ENCODE peak calls at places on chromosomes 6 and 20, in nine cellular contexts. Y is IMR-90, T is SK-N-SH, F is astrocyte, N is fibroblast of lung, C is DND-41, D is kidney, Q is HCT116, P is mesenchymal stem cell. W is an unnamed sample. For H3K36me3, the result is how much of the 10 kb centered on the place peaks cover.

GRCh38 chr6:139944131-139944530 is 569.7 kb upstream of the CITED2 start:
- DNase-seq in T (no peak), Y (no peak), D (no peak), N (no peak), C (no peak), F (no peak), P (no peak), Q (no peak), W (no peak)

GRCh38 chr20:20888273-20888656 is 175.8 kb upstream of the RALGAPA2 start:
- DNase-seq in C (no peak), F (no peak), T (no peak), D (no peak), P (no peak), Q (no peak), N (no peak), Y (no peak), W (no peak)

GRCh38 chr20:63082308-63082938 is 75.7 kb upstream of the BHLHE23 start:
- DNase-seq in Q (no peak), D (peak), Y (peak), T (no peak), F (no peak), P (no peak), N (peak), C (peak), W (peak)

GRCh38 chr20:63159826-63160640 is 55.9 kb downstream of the YTHDF1 start:
- DNase-seq in T (no peak), D (peak), P (no peak), Q (no peak), F (no peak), N (no peak), C (no peak), Y (no peak), W (no peak)

GRCh38 chr6:20333870-20334269 is 67.8 kb upstream of the E2F3 start:
- DNase-seq in P (no peak), Q (no peak), D (no peak), C (no peak), N (no peak), T (no peak), F (no peak), Y (no peak), W (no peak)

GRCh38 chr20:54223751-54224150 is 15.9 kb downstream of the PFDN4 start:
- DNase-seq in P (no peak), N (no peak), T (no peak), F (no peak), C (no peak), Y (no peak), Q (no peak), D (no peak), W (peak)

GRCh38 chr20:3613821-3614440 is 49.3 kb downstream of the GFRA4 start:
- DNase-seq in D (no peak), P (no peak), Y (peak), Q (no peak), F (no peak), T (no peak), C (no peak), N (peak), W (peak)

GRCh38 chr6:125781307-125781868 is 9.4 kb upstream of the NCOA7 start:
- DNase-seq in N (peak), C (no peak), Q (no peak), F (peak), D (no peak), T (peak), Y (peak), P (no peak), W (peak)

GRCh38 chr6:11439017-11439420 is 98.5 kb upstream of the TMEM170B start:
- DNase-seq in T (no peak), F (no peak), Y (no peak), D (no peak), P (no peak), C (no peak), Q (no peak), N (no peak), W (no peak)

GRCh38 chr20:5887386-5887785 is 62.9 kb downstream of the TRMT6 start:
- DNase-seq in Y (no peak), D (no peak), T (no peak), N (no peak), F (no peak), Q (no peak), P (no peak), C (no peak), W (no peak)

GRCh38 chr6:45838486-45838885 is 177.2 kb downstream of the CLIC5 start:
- DNase-seq in C (peak), D (no peak), Y (no peak), F (no peak), T (no peak), N (no peak), Q (no peak), P (no peak), W (no peak)

GRCh38 chr20:46936415-46937139 is 41.9 kb downstream of the EYA2 start:
- DNase-seq in D (no peak), Y (no peak), N (no peak), C (no peak), T (no peak), F (no peak), P (no peak), Q (no peak), W (no peak)

GRCh38 chr6:121851056-121851455 is 415.6 kb downstream of the GJA1 start:
- DNase-seq in N (peak), Y (peak), C (no peak), D (no peak), T (no peak), P (peak), F (no peak), Q (no peak), W (peak)

GRCh38 chr6:6746334-6746969 is 157.9 kb downstream of the LY86 start:
- DNase-seq in P (peak), Q (no peak), N (no peak), C (no peak), T (no peak), D (no peak), F (peak), Y (peak), W (no peak)

GRCh38 chr20:5945963-5946362 is 4.4 kb downstream of the TRMT6 start:
- DNase-seq in Y (peak), T (no peak), P (peak), N (peak), F (peak), D (no peak), Q (no peak), C (no peak), W (peak)

GRCh38 chr6:169960891-169961611 is 209.6 kb downstream of the ERMARD start:
- DNase-seq in C (no peak), D (peak), F (no peak), T (peak), N (no peak), Q (no peak), Y (no peak), P (no peak), W (peak)

GRCh38 chr6:134768936-134769335 is 181.0 kb downstream of the ALDH8A1 start:
- DNase-seq in D (no peak), N (no peak), C (no peak), T (no peak), Y (no peak), P (no peak), F (no peak), Q (no peak), W (no peak)

GRCh38 chr20:15759546-15760216 is 813.6 kb downstream of the KIF16B start:
- DNase-seq in Y (no peak), D (no peak), P (peak), T (peak), Q (no peak), N (no peak), F (no peak), C (no peak), W (peak)

GRCh38 chr20:34401741-34402455 is 38.8 kb downstream of the ITCH start:
- DNase-seq in P (no peak), C (no peak), Y (no peak), Q (no peak), F (no peak), D (no peak), N (no peak), T (no peak), W (no peak)

GRCh38 chr20:51163996-51164600 is 141.2 kb upstream of the KCNG1 start:
- DNase-seq in D (no peak), F (no peak), Y (no peak), C (no peak), N (no peak), P (no peak), T (no peak), Q (no peak), W (no peak)

GRCh38 chr20:38680492-38681118 is 43.7 kb upstream of the SLC32A1 start:
- DNase-seq in N (peak), Q (no peak), F (peak), D (no peak), C (peak), T (no peak), Y (peak), P (peak), W (peak)

GRCh38 chr20:41895633-41896032 is 277.5 kb upstream of the CHD6 start:
- DNase-seq in F (no peak), P (no peak), N (no peak), D (no peak), T (no peak), C (no peak), Y (no peak), Q (no peak), W (no peak)

GRCh38 chr6:170007468-170008240 is 256.2 kb downstream of the ERMARD start:
- DNase-seq in Y (no peak), D (no peak), Q (no peak), N (no peak), T (peak), P (no peak), C (no peak), F (no peak), W (no peak)

GRCh38 chr6:33374359-33374910 is 17.2 kb upstream of the KIFC1 start:
- DNase-seq in D (no peak), Q (no peak), Y (no peak), P (no peak), C (no peak), N (no peak), F (no peak), T (no peak), W (peak)

GRCh38 chr6:138328210-138328609 is 49.5 kb upstream of the SMIM28 start:
- DNase-seq in F (peak), C (no peak), T (no peak), Q (no peak), D (no peak), N (peak), P (no peak), Y (no peak), W (no peak)

GRCh38 chr6:91098006-91098405 is 511.1 kb upstream of the MAP3K7 start:
- DNase-seq in Y (no peak), N (peak), P (no peak), T (no peak), C (no peak), Q (no peak), F (no peak), D (no peak), W (no peak)

GRCh38 chr20:49983848-49984408 is 1.1 kb downstream of the SNAI1 start:
- DNase-seq in T (peak), D (peak), Q (no peak), F (peak), N (peak), C (no peak), P (peak), Y (peak), W (peak)

GRCh38 chr6:37525460-37526357 is 26.0 kb upstream of the CCDC167 start:
- DNase-seq in N (peak), T (peak), D (no peak), F (no peak), Q (no peak), C (peak), Y (peak), P (peak), W (peak)

GRCh38 chr20:2042400-2042799 is 48.5 kb upstream of the PDYN start:
- DNase-seq in Q (no peak), F (peak), P (no peak), D (no peak), N (peak), C (no peak), Y (peak), T (no peak), W (peak)

GRCh38 chr6:170112583-170112860 is 178.4 kb downstream of the DLL1 start:
- DNase-seq in D (peak), N (no peak), T (peak), Q (no peak), F (no peak), Y (no peak), P (no peak), C (no peak), W (no peak)

GRCh38 chr6:167970236-167970635 is 27.2 kb upstream of the KIF25 start:
- DNase-seq in P (no peak), N (no peak), Q (no peak), F (no peak), Y (no peak), D (no peak), C (no peak), T (no peak), W (no peak)

GRCh38 chr6:47701374-47701773 is 3.0 kb downstream of the ADGRF4 start:
- DNase-seq in P (peak), T (no peak), Y (no peak), D (no peak), Q (no peak), F (no peak), C (no peak), N (no peak), W (no peak)

GRCh38 chr6:131960371-131961133 is 9.4 kb upstream of the CCN2 start:
- DNase-seq in N (no peak), F (no peak), P (no peak), D (no peak), T (no peak), Y (peak), Q (no peak), C (no peak), W (peak)

GRCh38 chr6:150352321-150353296 is 16.2 kb upstream of the IYD start:
- DNase-seq in T (no peak), Q (no peak), N (peak), D (no peak), P (peak), F (peak), C (no peak), Y (peak), W (peak)

GRCh38 chr6:105995403-105995699 is 90.8 kb upstream of the PRDM1 start:
- DNase-seq in F (no peak), P (no peak), N (no peak), T (no peak), Y (peak), C (no peak), D (no peak), Q (no peak), W (no peak)

GRCh38 chr6:159311618-159312017 is 142.4 kb downstream of the FNDC1 start:
- DNase-seq in Y (no peak), C (no peak), T (no peak), Q (no peak), F (no peak), P (no peak), N (peak), D (no peak), W (peak)

GRCh38 chr6:140736227-140736626 is 1361.8 kb upstream of the CITED2 start:
- DNase-seq in N (no peak), Q (no peak), P (no peak), Y (no peak), D (no peak), C (no peak), T (no peak), F (no peak), W (no peak)

DNA sequence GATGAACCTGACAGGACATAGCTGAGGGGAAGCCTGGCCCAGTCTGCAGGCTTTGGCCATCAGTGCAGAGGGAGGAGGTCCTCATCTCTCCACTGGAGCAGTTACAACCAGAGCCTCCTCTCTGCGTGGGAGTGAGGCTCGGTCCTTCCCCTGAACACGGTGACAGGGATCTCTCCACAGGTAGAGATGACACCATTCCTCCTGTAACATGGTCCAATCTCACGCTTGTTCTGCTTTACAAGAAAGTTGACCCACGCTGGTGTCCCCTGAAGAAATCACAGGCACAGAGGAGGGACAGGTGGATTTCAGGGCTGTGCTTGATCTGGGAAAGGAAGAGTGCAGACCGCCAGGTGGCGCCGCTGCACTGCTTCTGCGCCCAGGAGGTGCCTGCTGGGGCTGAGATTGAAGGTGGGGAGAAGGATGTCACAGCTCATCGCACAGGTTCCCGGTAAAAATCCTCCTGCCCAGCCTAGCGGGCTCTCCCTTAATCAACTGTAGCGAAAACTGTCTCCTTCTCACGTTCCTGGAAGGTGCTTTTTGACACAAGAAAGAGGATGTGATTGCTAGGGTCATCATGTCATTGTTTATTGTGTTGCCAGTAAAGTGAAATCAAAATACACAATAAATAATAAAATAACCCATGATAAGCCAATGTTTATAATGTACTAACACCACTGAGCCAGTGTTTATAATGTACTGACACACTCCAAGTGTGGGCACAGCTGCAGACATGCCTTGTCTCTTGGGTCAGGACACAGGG is 20.4 kb downstream of the HLA-G start:
- DNase-seq in Q (peak), T (peak), P (peak), Y (peak), F (peak), D (peak), N (peak), C (peak), W (peak)
- H3K27ac ChIP-seq in Q (no peak), T (no peak), P (no peak), Y (no peak), F (no peak), D (no peak), N (no peak), C (no peak), W (no peak)

GRCh38 chr6:15020114-15020770 is 225.6 kb upstream of the JARID2 start:
- DNase-seq in Q (no peak), F (no peak), D (no peak), T (no peak), Y (no peak), P (no peak), C (no peak), N (no peak), W (no peak)
- H3K9ac ChIP-seq in Q (no peak), F (no peak), D (no peak), T (no peak), Y (no peak), P (no peak), C (no peak), N (no peak), W (no peak)

DNA sequence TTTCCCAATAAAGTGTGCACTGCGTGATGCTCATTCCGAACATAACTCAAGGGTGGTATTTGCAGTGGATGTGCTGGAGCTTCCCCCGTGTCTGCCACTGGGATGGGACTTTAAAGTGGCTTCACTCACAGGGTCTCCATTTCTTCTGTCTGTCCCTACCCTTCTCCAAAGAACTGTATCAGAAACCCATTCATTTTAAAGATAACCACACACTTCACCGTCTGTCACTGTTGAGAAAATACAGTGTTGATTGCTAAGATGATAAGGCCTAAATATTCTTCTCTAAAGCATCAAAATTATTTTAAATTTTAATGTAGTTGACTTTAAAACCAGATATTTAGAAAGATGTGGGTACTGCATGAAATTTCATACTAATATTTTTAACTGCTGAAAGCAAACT is 161.4 kb downstream of the TMEM242 start:
- DNase-seq in N (no peak), P (no peak), C (no peak), F (no peak), D (no peak), T (no peak), Y (no peak), Q (no peak), W (no peak)
- H3K36me3 ChIP-seq in N (under half), P (under half), C (half or more), F (under half), D (under half), T (under half), Y (under half), Q (under half), W (under half)

GRCh38 chr6:93562566-93562965 is 143.2 kb upstream of the EPHA7 start:
- DNase-seq in F (peak), C (no peak), P (peak), T (no peak), N (peak), Q (no peak), Y (no peak), D (no peak), W (no peak)
- H3K27ac ChIP-seq in F (no peak), C (no peak), P (no peak), T (no peak), N (no peak), Q (no peak), Y (no peak), D (no peak), W (no peak)

GRCh38 chr20:61967300-61967699 is 98.4 kb downstream of the TAF4 start:
- DNase-seq in C (no peak), F (no peak), P (no peak), N (no peak), Y (no peak), T (no peak), Q (no peak), D (no peak), W (no peak)
- H3K9ac ChIP-seq in C (no peak), F (no peak), P (no peak), N (no peak), Y (no peak), T (no peak), Q (no peak), D (no peak), W (no peak)

GRCh38 chr6:155142902-155143609 is 120.8 kb upstream of the CLDN20 start:
- DNase-seq in P (peak), C (peak), D (no peak), T (no peak), N (no peak), F (no peak), Q (no peak), Y (peak), W (peak)
- H3K36me3 ChIP-seq in P (under half), C (under half), D (under half), T (under half), N (under half), F (under half), Q (under half), Y (under half), W (under half)

GRCh38 chr6:166277021-166277420 is 31.2 kb downstream of the PRR18 start:
- DNase-seq in D (no peak), N (peak), P (peak), T (no peak), Q (no peak), C (no peak), Y (no peak), F (peak), W (peak)
- H3K27ac ChIP-seq in D (no peak), N (no peak), P (no peak), T (no peak), Q (no peak), C (no peak), Y (no peak), F (no peak), W (no peak)